ENCODE peak calls at places on chromosomes 5 and 9, in five cellular contexts. One of them, this sample, is unnamed.

GRCh38 chr5:95784514-95785302 is 37.8 kb downstream of the GLRX start:
- DNase-seq in left ventricle myocardium inferior: no peak
- DNase-seq in MM.1S: no peak
- DNase-seq in IMR-90: peak
- DNase-seq in choroid plexus epithelial cell: no peak
- DNase-seq in this sample: no peak

GRCh38 chr5:155699385-155699784 is 627.6 kb upstream of the SGCD start:
- DNase-seq in left ventricle myocardium inferior: no peak
- DNase-seq in MM.1S: no peak
- DNase-seq in IMR-90: no peak
- DNase-seq in choroid plexus epithelial cell: no peak
- DNase-seq in this sample: no peak

GRCh38 chr9:69078069-69078468 is 42.5 kb downstream of the FXN start:
- DNase-seq in left ventricle myocardium inferior: no peak
- DNase-seq in MM.1S: no peak
- DNase-seq in IMR-90: no peak
- DNase-seq in choroid plexus epithelial cell: no peak
- DNase-seq in this sample: no peak

GRCh38 chr5:420632-421286 is 22.2 kb upstream of the EXOC3 start:
- DNase-seq in left ventricle myocardium inferior: no peak
- DNase-seq in MM.1S: no peak
- DNase-seq in IMR-90: no peak
- DNase-seq in choroid plexus epithelial cell: no peak
- DNase-seq in this sample: no peak

GRCh38 chr5:219492-219891 is 1.4 kb downstream of the SDHA start:
- DNase-seq in left ventricle myocardium inferior: no peak
- DNase-seq in MM.1S: peak
- DNase-seq in IMR-90: peak
- DNase-seq in choroid plexus epithelial cell: peak
- DNase-seq in this sample: peak

GRCh38 chr5:138463335-138464017 is 1.8 kb upstream of the EGR1 start:
- DNase-seq in left ventricle myocardium inferior: no peak
- DNase-seq in MM.1S: no peak
- DNase-seq in IMR-90: no peak
- DNase-seq in choroid plexus epithelial cell: no peak
- DNase-seq in this sample: peak

GRCh38 chr5:140391312-140391711 is 10.3 kb upstream of the ANKHD1 start:
- DNase-seq in left ventricle myocardium inferior: no peak
- DNase-seq in MM.1S: no peak
- DNase-seq in IMR-90: no peak
- DNase-seq in choroid plexus epithelial cell: peak
- DNase-seq in this sample: no peak

GRCh38 chr5:126370796-126371718 is 52.2 kb upstream of the GRAMD2B start:
- DNase-seq in left ventricle myocardium inferior: no peak
- DNase-seq in MM.1S: no peak
- DNase-seq in IMR-90: peak
- DNase-seq in choroid plexus epithelial cell: peak
- DNase-seq in this sample: no peak

GRCh38 chr9:36880075-36880474 is 154.0 kb downstream of the PAX5 start:
- DNase-seq in left ventricle myocardium inferior: no peak
- DNase-seq in MM.1S: no peak
- DNase-seq in IMR-90: no peak
- DNase-seq in choroid plexus epithelial cell: no peak
- DNase-seq in this sample: no peak

GRCh38 chr5:63570752-63571151 is 391.5 kb downstream of the HTR1A start:
- DNase-seq in left ventricle myocardium inferior: no peak
- DNase-seq in MM.1S: no peak
- DNase-seq in IMR-90: no peak
- DNase-seq in choroid plexus epithelial cell: no peak
- DNase-seq in this sample: no peak

GRCh38 chr9:113578877-113579269 is 115.3 kb downstream of the RGS3 start:
- DNase-seq in left ventricle myocardium inferior: peak
- DNase-seq in MM.1S: peak
- DNase-seq in IMR-90: peak
- DNase-seq in choroid plexus epithelial cell: peak
- DNase-seq in this sample: peak

GRCh38 chr5:166499452-166500240 is 1791.8 kb upstream of the WWC1 start:
- DNase-seq in left ventricle myocardium inferior: no peak
- DNase-seq in MM.1S: no peak
- DNase-seq in IMR-90: no peak
- DNase-seq in choroid plexus epithelial cell: no peak
- DNase-seq in this sample: no peak

GRCh38 chr5:176446884-176447537 is 1.2 kb upstream of the FAF2 start:
- DNase-seq in left ventricle myocardium inferior: no peak
- DNase-seq in MM.1S: no peak
- DNase-seq in IMR-90: no peak
- DNase-seq in choroid plexus epithelial cell: no peak
- DNase-seq in this sample: peak

GRCh38 chr9:137127301-137128157 is 11.4 kb upstream of the GRIN1 start:
- DNase-seq in left ventricle myocardium inferior: no peak
- DNase-seq in MM.1S: peak
- DNase-seq in IMR-90: no peak
- DNase-seq in choroid plexus epithelial cell: no peak
- DNase-seq in this sample: peak

GRCh38 chr9:137476856-137477255 is 17.7 kb upstream of the NSMF start:
- DNase-seq in left ventricle myocardium inferior: no peak
- DNase-seq in MM.1S: no peak
- DNase-seq in IMR-90: no peak
- DNase-seq in choroid plexus epithelial cell: no peak
- DNase-seq in this sample: no peak

GRCh38 chr9:97555164-97555563 is 53.7 kb downstream of the TMOD1 start:
- DNase-seq in left ventricle myocardium inferior: peak
- DNase-seq in MM.1S: no peak
- DNase-seq in IMR-90: peak
- DNase-seq in choroid plexus epithelial cell: peak
- DNase-seq in this sample: no peak

GRCh38 chr5:60295423-60295822 is 401.9 kb upstream of the PDE4D start:
- DNase-seq in left ventricle myocardium inferior: no peak
- DNase-seq in MM.1S: peak
- DNase-seq in IMR-90: peak
- DNase-seq in choroid plexus epithelial cell: peak
- DNase-seq in this sample: peak

GRCh38 chr5:36662291-36662851 is 56.0 kb downstream of the SLC1A3 start:
- DNase-seq in left ventricle myocardium inferior: no peak
- DNase-seq in MM.1S: no peak
- DNase-seq in IMR-90: no peak
- DNase-seq in choroid plexus epithelial cell: no peak
- DNase-seq in this sample: no peak

GRCh38 chr9:105901514-105902109 is 207.3 kb downstream of the TMEM38B start:
- DNase-seq in left ventricle myocardium inferior: peak
- DNase-seq in MM.1S: peak
- DNase-seq in IMR-90: peak
- DNase-seq in choroid plexus epithelial cell: peak
- DNase-seq in this sample: peak

GRCh38 chr9:112069318-112070169 is 105.6 kb downstream of the SUSD1 start:
- DNase-seq in left ventricle myocardium inferior: no peak
- DNase-seq in MM.1S: no peak
- DNase-seq in IMR-90: no peak
- DNase-seq in choroid plexus epithelial cell: no peak
- DNase-seq in this sample: no peak

GRCh38 chr5:121138495-121138907 is 674.4 kb downstream of the PRR16 start:
- DNase-seq in left ventricle myocardium inferior: no peak
- DNase-seq in MM.1S: no peak
- DNase-seq in IMR-90: no peak
- DNase-seq in choroid plexus epithelial cell: no peak
- DNase-seq in this sample: no peak

GRCh38 chr5:141657937-141658545 is 6.8 kb upstream of the FCHSD1 start:
- DNase-seq in left ventricle myocardium inferior: no peak
- DNase-seq in MM.1S: no peak
- DNase-seq in IMR-90: peak
- DNase-seq in choroid plexus epithelial cell: peak
- DNase-seq in this sample: peak

GRCh38 chr5:181566-181965 is 9.7 kb upstream of the LRRC14B start:
- DNase-seq in left ventricle myocardium inferior: no peak
- DNase-seq in MM.1S: no peak
- DNase-seq in IMR-90: no peak
- DNase-seq in choroid plexus epithelial cell: no peak
- DNase-seq in this sample: no peak

GRCh38 chr5:125149503-125149902 is 403.1 kb upstream of the ZNF608 start:
- DNase-seq in left ventricle myocardium inferior: no peak
- DNase-seq in MM.1S: no peak
- DNase-seq in IMR-90: no peak
- DNase-seq in choroid plexus epithelial cell: peak
- DNase-seq in this sample: no peak

DNA sequence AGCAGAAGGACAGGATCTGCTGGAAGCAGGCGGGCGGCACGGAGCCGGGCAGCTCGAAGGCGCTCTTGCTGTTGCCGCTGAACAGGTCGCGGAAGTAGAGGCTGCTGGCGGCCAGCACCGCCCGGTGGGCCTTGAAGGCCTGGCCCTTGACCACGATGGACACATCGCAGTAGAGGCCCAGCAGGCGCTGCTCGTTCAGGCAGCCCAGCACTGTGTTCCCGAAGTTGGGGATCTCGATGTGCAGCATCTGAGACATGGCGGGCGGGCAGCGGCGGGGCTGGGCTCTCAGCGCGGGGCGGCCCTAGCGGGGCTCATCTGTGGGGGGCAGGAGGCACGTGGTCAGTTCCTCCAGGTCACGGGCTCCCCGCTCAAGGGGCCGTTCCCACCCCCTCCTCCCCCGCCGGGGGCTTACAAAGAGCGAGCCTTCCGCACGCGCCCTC is 44.8 kb downstream of the NACC2 start:
- DNase-seq in left ventricle myocardium inferior: no peak
- DNase-seq in MM.1S: no peak
- DNase-seq in IMR-90: no peak
- DNase-seq in choroid plexus epithelial cell: no peak
- DNase-seq in this sample: no peak
- H3K4me3 ChIP-seq in left ventricle myocardium inferior: no peak
- H3K4me3 ChIP-seq in MM.1S: no peak
- H3K4me3 ChIP-seq in IMR-90: peak
- H3K4me3 ChIP-seq in choroid plexus epithelial cell: no peak
- H3K4me3 ChIP-seq in this sample: no peak

DNA sequence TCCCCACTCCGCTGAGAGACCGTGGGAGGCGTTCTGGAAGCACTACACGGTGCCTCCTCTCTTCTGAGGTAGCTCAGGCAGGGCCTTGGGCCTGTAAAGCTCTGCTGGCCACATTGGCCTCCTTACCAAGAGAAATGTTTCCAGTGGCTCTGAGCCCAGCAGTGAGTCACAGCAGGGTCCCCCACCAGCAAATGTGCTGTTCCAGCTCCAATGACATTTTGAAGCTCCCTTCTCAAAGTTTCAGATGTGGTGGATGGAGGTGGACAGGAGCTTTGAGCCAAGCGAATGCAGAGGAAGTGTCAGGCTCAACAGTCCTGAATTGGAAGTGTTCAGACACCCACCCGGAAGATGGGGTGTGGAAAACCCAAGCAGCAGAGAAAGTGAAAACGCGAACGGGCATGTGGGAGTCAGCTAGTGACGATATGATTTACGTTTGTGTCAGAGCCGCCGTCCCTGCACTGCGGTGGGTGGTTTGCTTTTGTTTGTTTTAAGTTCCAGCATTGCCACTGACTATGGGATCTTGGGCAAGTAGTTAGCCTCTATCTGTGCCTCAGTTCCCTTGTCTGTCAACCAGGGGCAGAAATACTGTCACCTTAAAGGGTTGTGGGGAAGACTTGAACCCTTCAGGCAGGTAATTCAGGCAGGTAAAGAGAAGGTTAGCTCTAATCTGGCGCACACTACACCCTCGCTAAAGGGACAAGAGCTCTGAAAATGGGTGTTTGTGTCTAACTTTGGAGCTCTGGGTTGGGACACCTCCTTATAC is 38.2 kb downstream of the C5orf15 start:
- DNase-seq in left ventricle myocardium inferior: no peak
- DNase-seq in MM.1S: no peak
- DNase-seq in IMR-90: peak
- DNase-seq in choroid plexus epithelial cell: peak
- DNase-seq in this sample: peak
- H3K4me3 ChIP-seq in left ventricle myocardium inferior: no peak
- H3K4me3 ChIP-seq in MM.1S: no peak
- H3K4me3 ChIP-seq in IMR-90: no peak
- H3K4me3 ChIP-seq in choroid plexus epithelial cell: no peak
- H3K4me3 ChIP-seq in this sample: peak

GRCh38 chr9:132745911-132746709 is 75.8 kb downstream of the GTF3C4 start:
- DNase-seq in left ventricle myocardium inferior: no peak
- DNase-seq in MM.1S: no peak
- DNase-seq in IMR-90: no peak
- DNase-seq in choroid plexus epithelial cell: no peak
- DNase-seq in this sample: no peak
- H3K4me3 ChIP-seq in left ventricle myocardium inferior: no peak
- H3K4me3 ChIP-seq in MM.1S: no peak
- H3K4me3 ChIP-seq in IMR-90: no peak
- H3K4me3 ChIP-seq in choroid plexus epithelial cell: no peak
- H3K4me3 ChIP-seq in this sample: no peak

DNA sequence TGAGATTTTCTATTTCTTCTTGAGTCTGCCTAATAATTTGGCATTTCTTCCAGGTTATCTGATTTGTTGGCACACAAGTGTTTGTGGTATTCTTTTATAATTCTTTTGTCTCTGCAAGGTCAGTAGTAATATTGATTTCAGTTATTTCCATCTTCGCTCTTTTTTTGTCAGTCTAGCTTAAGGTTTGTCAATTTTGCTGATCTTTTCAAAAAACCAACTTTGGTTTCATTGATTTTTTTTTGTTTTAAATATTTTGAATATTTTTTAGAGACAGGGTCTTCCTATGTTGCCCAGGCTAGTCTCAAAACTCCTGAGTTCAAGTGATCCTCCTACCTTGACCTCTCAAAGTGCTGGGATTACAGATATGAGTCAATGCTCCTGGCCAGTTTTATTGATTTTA is 162.8 kb downstream of the BARX1 start:
- DNase-seq in left ventricle myocardium inferior: no peak
- DNase-seq in MM.1S: no peak
- DNase-seq in IMR-90: no peak
- DNase-seq in choroid plexus epithelial cell: no peak
- DNase-seq in this sample: no peak
- H3K4me3 ChIP-seq in left ventricle myocardium inferior: no peak
- H3K4me3 ChIP-seq in MM.1S: no peak
- H3K4me3 ChIP-seq in IMR-90: no peak
- H3K4me3 ChIP-seq in choroid plexus epithelial cell: no peak
- H3K4me3 ChIP-seq in this sample: no peak

GRCh38 chr5:160260881-160261815 is 31.8 kb downstream of the FABP6 start:
- DNase-seq in left ventricle myocardium inferior: no peak
- DNase-seq in MM.1S: no peak
- DNase-seq in IMR-90: peak
- DNase-seq in choroid plexus epithelial cell: peak
- DNase-seq in this sample: peak
- H3K4me3 ChIP-seq in left ventricle myocardium inferior: peak
- H3K4me3 ChIP-seq in MM.1S: no peak
- H3K4me3 ChIP-seq in IMR-90: no peak
- H3K4me3 ChIP-seq in choroid plexus epithelial cell: peak
- H3K4me3 ChIP-seq in this sample: no peak

DNA sequence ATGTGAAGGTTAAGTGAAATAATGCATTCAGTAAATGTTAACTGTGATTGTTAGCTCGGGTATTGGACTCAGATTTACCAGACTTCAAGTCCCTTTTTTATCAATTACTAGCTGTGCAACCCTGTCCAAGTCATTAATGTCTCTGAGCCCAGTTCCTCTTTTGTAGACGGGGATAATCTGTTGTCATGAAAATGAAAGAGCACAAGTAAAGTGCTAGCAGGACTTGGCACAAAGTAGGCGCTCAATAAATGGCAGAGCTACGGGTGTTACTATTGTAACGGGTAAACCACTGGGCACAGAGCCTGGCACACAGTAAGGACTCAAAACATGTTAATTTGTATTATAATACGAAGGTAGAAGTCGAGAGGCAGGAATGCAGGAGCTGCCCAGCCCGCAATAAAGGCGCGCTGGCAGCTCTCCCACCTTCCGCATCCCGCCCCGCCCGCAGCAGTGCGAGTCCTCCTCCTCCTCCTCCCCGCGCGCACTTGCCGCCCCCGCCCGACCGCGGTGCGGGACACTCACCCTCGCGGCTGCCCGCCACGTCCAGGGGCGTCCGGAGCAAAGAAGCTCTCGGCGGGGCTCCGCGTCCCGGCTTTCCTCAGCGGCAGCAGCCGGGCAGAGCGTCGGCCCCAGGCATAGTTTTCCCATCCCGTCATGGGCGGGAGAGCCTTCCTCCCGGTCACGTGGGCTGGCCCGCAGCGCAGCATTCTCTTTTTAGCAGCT is at the start of gene C1QTNF2:
- DNase-seq in left ventricle myocardium inferior: peak
- DNase-seq in MM.1S: no peak
- DNase-seq in IMR-90: peak
- DNase-seq in choroid plexus epithelial cell: peak
- DNase-seq in this sample: peak
- H3K4me3 ChIP-seq in left ventricle myocardium inferior: peak
- H3K4me3 ChIP-seq in MM.1S: peak
- H3K4me3 ChIP-seq in IMR-90: peak
- H3K4me3 ChIP-seq in choroid plexus epithelial cell: peak
- H3K4me3 ChIP-seq in this sample: peak